ENCODE peak calls at places on chromosomes 13 and 19, in ten cellular contexts. One of them, this sample, is unnamed.

GRCh38 chr19:50167314-50167721 is 4.2 kb upstream of the IZUMO2 start:
- DNase-seq in ascending aorta: no peak
- DNase-seq in heart right ventricle: no peak
- DNase-seq in breast epithelium: no peak
- DNase-seq in H1: no peak
- DNase-seq in tibial nerve: no peak
- DNase-seq in upper lobe of right lung: no peak
- DNase-seq in IMR-90: no peak
- DNase-seq in SK-N-MC: no peak
- DNase-seq in small intestine: peak; percentile 71
- DNase-seq in this sample: no peak

GRCh38 chr19:4304509-4305252 is at the start of gene FSD1:
- DNase-seq in tibial nerve: no peak
- DNase-seq in upper lobe of right lung: no peak
- DNase-seq in breast epithelium: no peak
- DNase-seq in H1: peak; percentile 39
- DNase-seq in SK-N-MC: no peak
- DNase-seq in IMR-90: peak; percentile 40
- DNase-seq in heart right ventricle: no peak
- DNase-seq in ascending aorta: no peak
- DNase-seq in small intestine: no peak
- DNase-seq in this sample: no peak

GRCh38 chr13:59531571-59532091 is 632.1 kb downstream of the DIAPH3 start:
- DNase-seq in small intestine: peak; percentile 18
- DNase-seq in breast epithelium: peak; percentile 62
- DNase-seq in ascending aorta: no peak
- DNase-seq in upper lobe of right lung: peak; percentile 70
- DNase-seq in heart right ventricle: peak; percentile 92
- DNase-seq in IMR-90: peak; percentile 89
- DNase-seq in tibial nerve: peak; percentile 72
- DNase-seq in H1: no peak
- DNase-seq in SK-N-MC: peak; percentile 53
- DNase-seq in this sample: peak; percentile 8

GRCh38 chr13:27500806-27501534 is 50.6 kb upstream of the MTIF3 start:
- DNase-seq in tibial nerve: no peak
- DNase-seq in upper lobe of right lung: no peak
- DNase-seq in IMR-90: no peak
- DNase-seq in breast epithelium: no peak
- DNase-seq in heart right ventricle: peak; percentile 16
- DNase-seq in ascending aorta: no peak
- DNase-seq in small intestine: no peak
- DNase-seq in H1: no peak
- DNase-seq in SK-N-MC: no peak
- DNase-seq in this sample: no peak

GRCh38 chr19:31421856-31422255 is 72.6 kb upstream of the TSHZ3 start:
- DNase-seq in tibial nerve: no peak
- DNase-seq in breast epithelium: no peak
- DNase-seq in IMR-90: no peak
- DNase-seq in small intestine: no peak
- DNase-seq in upper lobe of right lung: no peak
- DNase-seq in H1: no peak
- DNase-seq in heart right ventricle: no peak
- DNase-seq in SK-N-MC: no peak
- DNase-seq in ascending aorta: no peak
- DNase-seq in this sample: no peak

GRCh38 chr13:30216111-30216510 is 91.2 kb downstream of the KATNAL1 start:
- DNase-seq in tibial nerve: no peak
- DNase-seq in H1: no peak
- DNase-seq in breast epithelium: no peak
- DNase-seq in heart right ventricle: no peak
- DNase-seq in ascending aorta: no peak
- DNase-seq in small intestine: no peak
- DNase-seq in SK-N-MC: peak; percentile 96
- DNase-seq in upper lobe of right lung: no peak
- DNase-seq in IMR-90: no peak
- DNase-seq in this sample: no peak

GRCh38 chr13:39612023-39612637 is 9.1 kb upstream of the LHFPL6 start:
- DNase-seq in heart right ventricle: peak; percentile 82
- DNase-seq in H1: no peak
- DNase-seq in breast epithelium: no peak
- DNase-seq in ascending aorta: no peak
- DNase-seq in small intestine: peak; percentile 70
- DNase-seq in SK-N-MC: peak; percentile 93
- DNase-seq in upper lobe of right lung: no peak
- DNase-seq in tibial nerve: peak; percentile 65
- DNase-seq in IMR-90: peak; percentile 78
- DNase-seq in this sample: no peak

GRCh38 chr19:23395041-23395721 is at the start of gene ZNF91:
- DNase-seq in IMR-90: peak; percentile 96
- DNase-seq in tibial nerve: peak; percentile 95
- DNase-seq in heart right ventricle: peak; percentile 98
- DNase-seq in H1: peak; percentile 91
- DNase-seq in breast epithelium: peak; percentile 93
- DNase-seq in ascending aorta: peak; percentile 94
- DNase-seq in upper lobe of right lung: peak; percentile 95
- DNase-seq in small intestine: peak; percentile 100
- DNase-seq in SK-N-MC: no peak
- DNase-seq in this sample: peak; percentile 88

GRCh38 chr19:54889566-54889965 is 15.5 kb downstream of the FCAR start:
- DNase-seq in heart right ventricle: no peak
- DNase-seq in SK-N-MC: no peak
- DNase-seq in breast epithelium: no peak
- DNase-seq in small intestine: no peak
- DNase-seq in ascending aorta: no peak
- DNase-seq in tibial nerve: no peak
- DNase-seq in H1: no peak
- DNase-seq in IMR-90: no peak
- DNase-seq in upper lobe of right lung: peak; percentile 25
- DNase-seq in this sample: no peak

GRCh38 chr19:4647676-4648644 is 8.6 kb downstream of the TNFAIP8L1 start:
- DNase-seq in heart right ventricle: peak; percentile 90
- DNase-seq in IMR-90: no peak
- DNase-seq in ascending aorta: no peak
- DNase-seq in tibial nerve: peak; percentile 54
- DNase-seq in breast epithelium: no peak
- DNase-seq in SK-N-MC: no peak
- DNase-seq in small intestine: no peak
- DNase-seq in upper lobe of right lung: no peak
- DNase-seq in H1: no peak
- DNase-seq in this sample: no peak

GRCh38 chr13:87680298-87680697 is 9.1 kb downstream of the SLITRK5 start:
- DNase-seq in tibial nerve: no peak
- DNase-seq in heart right ventricle: no peak
- DNase-seq in breast epithelium: no peak
- DNase-seq in small intestine: no peak
- DNase-seq in upper lobe of right lung: no peak
- DNase-seq in ascending aorta: no peak
- DNase-seq in IMR-90: no peak
- DNase-seq in H1: no peak
- DNase-seq in SK-N-MC: no peak
- DNase-seq in this sample: no peak

GRCh38 chr13:91714726-91715334 is 316.4 kb downstream of the GPC5 start:
- DNase-seq in small intestine: no peak
- DNase-seq in SK-N-MC: no peak
- DNase-seq in upper lobe of right lung: no peak
- DNase-seq in H1: no peak
- DNase-seq in breast epithelium: no peak
- DNase-seq in IMR-90: no peak
- DNase-seq in tibial nerve: no peak
- DNase-seq in heart right ventricle: no peak
- DNase-seq in ascending aorta: no peak
- DNase-seq in this sample: no peak

GRCh38 chr19:17294051-17294891 is 9.0 kb downstream of the ABHD8 start:
- DNase-seq in upper lobe of right lung: peak; percentile 77
- DNase-seq in H1: no peak
- DNase-seq in tibial nerve: no peak
- DNase-seq in breast epithelium: no peak
- DNase-seq in heart right ventricle: no peak
- DNase-seq in IMR-90: no peak
- DNase-seq in SK-N-MC: no peak
- DNase-seq in small intestine: no peak
- DNase-seq in ascending aorta: no peak
- DNase-seq in this sample: no peak

GRCh38 chr13:111857846-111858560 is 208.9 kb upstream of the SOX1 start:
- DNase-seq in upper lobe of right lung: no peak
- DNase-seq in small intestine: no peak
- DNase-seq in heart right ventricle: no peak
- DNase-seq in ascending aorta: no peak
- DNase-seq in SK-N-MC: no peak
- DNase-seq in breast epithelium: no peak
- DNase-seq in H1: no peak
- DNase-seq in tibial nerve: no peak
- DNase-seq in IMR-90: no peak
- DNase-seq in this sample: no peak

GRCh38 chr19:940591-941291 is 14.9 kb downstream of the ARID3A start:
- DNase-seq in IMR-90: peak; percentile 57
- DNase-seq in upper lobe of right lung: peak; percentile 90
- DNase-seq in small intestine: peak; percentile 88
- DNase-seq in H1: no peak
- DNase-seq in ascending aorta: peak; percentile 63
- DNase-seq in SK-N-MC: no peak
- DNase-seq in breast epithelium: peak; percentile 72
- DNase-seq in heart right ventricle: no peak
- DNase-seq in tibial nerve: peak; percentile 59
- DNase-seq in this sample: no peak

DNA sequence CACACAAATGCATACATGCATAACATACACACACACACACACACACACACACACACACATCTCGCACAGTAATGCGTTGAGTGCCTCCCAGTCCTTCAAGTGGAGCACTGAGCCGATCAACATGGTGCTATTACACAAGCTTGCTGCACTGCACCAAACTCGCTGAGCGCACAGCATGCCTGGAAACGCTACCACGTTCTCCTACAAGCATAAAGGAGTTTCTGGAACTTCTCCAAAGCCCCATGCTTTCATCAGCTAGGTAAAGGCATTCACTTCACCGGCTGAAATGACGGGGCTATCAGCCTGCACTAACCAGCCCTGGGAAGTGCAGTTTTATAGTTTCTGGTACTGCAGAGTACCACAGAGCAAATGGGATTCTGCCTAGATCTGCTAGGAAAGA is 92.7 kb downstream of the FGF14 start:
- DNase-seq in SK-N-MC: no peak
- DNase-seq in IMR-90: no peak
- DNase-seq in heart right ventricle: no peak
- DNase-seq in H1: no peak
- DNase-seq in small intestine: no peak
- DNase-seq in upper lobe of right lung: peak; percentile 67
- DNase-seq in breast epithelium: no peak
- DNase-seq in tibial nerve: no peak
- DNase-seq in ascending aorta: no peak
- DNase-seq in this sample: no peak
- H3K27ac ChIP-seq in SK-N-MC: no peak overlapping the region
- H3K27ac ChIP-seq in IMR-90: no peak overlapping the region
- H3K27ac ChIP-seq in heart right ventricle: no peak overlapping the region
- H3K27ac ChIP-seq in H1: no peak overlapping the region
- H3K27ac ChIP-seq in small intestine: no peak overlapping the region
- H3K27ac ChIP-seq in upper lobe of right lung: no peak overlapping the region
- H3K27ac ChIP-seq in breast epithelium: no peak overlapping the region
- H3K27ac ChIP-seq in tibial nerve: no peak overlapping the region
- H3K27ac ChIP-seq in ascending aorta: no peak overlapping the region
- H3K27ac ChIP-seq in this sample: no peak overlapping the region

GRCh38 chr19:10642473-10642872 is 11.7 kb upstream of the ILF3 start:
- DNase-seq in heart right ventricle: no peak
- DNase-seq in tibial nerve: no peak
- DNase-seq in SK-N-MC: no peak
- DNase-seq in H1: no peak
- DNase-seq in breast epithelium: no peak
- DNase-seq in upper lobe of right lung: no peak
- DNase-seq in small intestine: no peak
- DNase-seq in IMR-90: no peak
- DNase-seq in ascending aorta: no peak
- DNase-seq in this sample: no peak
- H3K27ac ChIP-seq in heart right ventricle: peak overlapping the region; percentile 61
- H3K27ac ChIP-seq in tibial nerve: peak overlapping the region; percentile 89
- H3K27ac ChIP-seq in SK-N-MC: no peak overlapping the region
- H3K27ac ChIP-seq in H1: peak overlapping the region; percentile 11
- H3K27ac ChIP-seq in breast epithelium: peak overlapping the region; percentile 84
- H3K27ac ChIP-seq in upper lobe of right lung: no peak overlapping the region
- H3K27ac ChIP-seq in small intestine: no peak overlapping the region
- H3K27ac ChIP-seq in IMR-90: no peak overlapping the region
- H3K27ac ChIP-seq in ascending aorta: no peak overlapping the region
- H3K27ac ChIP-seq in this sample: no peak overlapping the region

DNA sequence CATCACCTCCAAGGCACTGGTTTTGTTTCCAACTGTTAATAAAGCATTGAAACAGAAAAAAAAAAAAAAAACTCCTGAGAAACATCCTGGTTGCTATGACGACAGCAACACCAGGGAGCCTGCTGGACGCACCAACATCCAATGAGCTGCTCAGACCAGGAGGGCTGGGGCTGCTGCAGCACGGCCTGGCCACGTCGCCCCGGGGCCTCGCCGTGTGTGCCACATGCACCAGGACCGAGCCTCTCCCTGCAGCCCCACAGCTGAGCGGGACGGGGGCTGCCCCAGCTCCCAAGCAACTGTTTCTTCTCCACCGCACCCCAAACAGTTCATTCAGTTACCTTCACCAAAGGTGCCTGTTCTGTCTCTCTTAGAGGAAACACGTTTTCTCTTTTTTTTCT is 54.5 kb downstream of the RASA3 start:
- DNase-seq in tibial nerve: peak; percentile 9
- DNase-seq in IMR-90: peak; percentile 40
- DNase-seq in small intestine: no peak
- DNase-seq in SK-N-MC: no peak
- DNase-seq in H1: no peak
- DNase-seq in ascending aorta: no peak
- DNase-seq in upper lobe of right lung: peak; percentile 28
- DNase-seq in breast epithelium: no peak
- DNase-seq in heart right ventricle: no peak
- DNase-seq in this sample: no peak
- H3K27ac ChIP-seq in tibial nerve: peak overlapping the region; percentile 87
- H3K27ac ChIP-seq in IMR-90: no peak overlapping the region
- H3K27ac ChIP-seq in small intestine: no peak overlapping the region
- H3K27ac ChIP-seq in SK-N-MC: no peak overlapping the region
- H3K27ac ChIP-seq in H1: no peak overlapping the region
- H3K27ac ChIP-seq in ascending aorta: no peak overlapping the region
- H3K27ac ChIP-seq in upper lobe of right lung: no peak overlapping the region
- H3K27ac ChIP-seq in breast epithelium: no peak overlapping the region
- H3K27ac ChIP-seq in heart right ventricle: no peak overlapping the region
- H3K27ac ChIP-seq in this sample: peak overlapping the region; percentile 78

DNA sequence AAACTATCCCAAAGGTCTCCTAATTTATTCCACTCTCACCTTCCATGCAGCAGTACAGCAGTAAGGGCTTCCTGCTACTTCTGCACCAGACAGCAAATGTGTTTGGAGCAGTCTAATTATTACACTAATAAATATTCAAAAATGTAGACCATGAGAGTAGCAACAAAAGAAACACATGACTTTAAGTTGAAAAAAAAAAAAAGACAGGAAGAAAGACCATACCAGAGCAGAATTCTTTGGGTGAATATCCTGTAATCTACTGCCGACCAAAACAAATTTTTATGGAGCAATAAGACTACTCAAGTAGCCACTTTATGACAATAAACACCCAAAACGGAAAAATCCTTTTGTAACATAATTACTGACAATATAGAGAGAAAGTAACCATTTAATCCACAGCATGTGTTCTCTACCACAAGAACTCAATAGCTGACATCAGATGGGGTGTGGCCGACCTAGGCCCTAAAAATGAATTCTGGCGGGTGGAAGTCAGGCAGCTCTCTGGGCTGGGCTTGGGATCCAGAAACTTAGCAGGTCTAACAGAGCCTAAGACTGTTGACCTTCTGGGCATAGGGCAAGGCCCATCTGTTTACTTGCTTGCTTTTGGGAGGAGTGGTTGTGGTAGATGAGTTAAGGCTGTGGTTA is 4.6 kb downstream of the KLF12 start:
- DNase-seq in SK-N-MC: peak; percentile 67
- DNase-seq in tibial nerve: no peak
- DNase-seq in breast epithelium: no peak
- DNase-seq in H1: no peak
- DNase-seq in IMR-90: no peak
- DNase-seq in upper lobe of right lung: no peak
- DNase-seq in heart right ventricle: peak; percentile 12
- DNase-seq in ascending aorta: no peak
- DNase-seq in small intestine: peak; percentile 27
- DNase-seq in this sample: no peak
- H3K27ac ChIP-seq in SK-N-MC: peak overlapping the region; percentile 57
- H3K27ac ChIP-seq in tibial nerve: peak overlapping the region; percentile 47
- H3K27ac ChIP-seq in breast epithelium: peak overlapping the region; percentile 27
- H3K27ac ChIP-seq in H1: no peak overlapping the region
- H3K27ac ChIP-seq in IMR-90: peak overlapping the region; percentile 70
- H3K27ac ChIP-seq in upper lobe of right lung: peak overlapping the region; percentile 14
- H3K27ac ChIP-seq in heart right ventricle: peak overlapping the region; percentile 99
- H3K27ac ChIP-seq in ascending aorta: peak overlapping the region; percentile 64
- H3K27ac ChIP-seq in small intestine: no peak overlapping the region
- H3K27ac ChIP-seq in this sample: no peak overlapping the region